ENCODE peak calls at places on chromosomes 4 and X, in seven cellular contexts. R, L, S, X, J, Q and G are unnamed samples.

GRCh38 chr4:123162859-123163258 is 233.7 kb upstream of the SPRY1 start:
- DNase-seq in R (no peak), L (no peak), S (no peak), X (no peak), J (no peak), Q (no peak), G (no peak)

GRCh38 chr4:166252487-166253402 is 379.7 kb downstream of the TLL1 start:
- DNase-seq in R (no peak), L (peak), S (no peak), X (peak), J (no peak), Q (peak), G (no peak)

GRCh38 chr4:149997881-149998421 is 80.3 kb upstream of the DCLK2 start:
- DNase-seq in R (no peak), L (no peak), S (no peak), X (peak), J (no peak), Q (peak), G (no peak)

GRCh38 chrX:41265615-41266014 is 68.3 kb upstream of the DDX3X start:
- DNase-seq in R (peak), L (peak), S (peak), X (no peak), J (no peak), Q (no peak), G (peak)

GRCh38 chr4:15400911-15401671 is 26.7 kb upstream of the C1QTNF7 start:
- DNase-seq in R (peak), L (peak), S (peak), X (peak), J (no peak), Q (peak), G (peak)

GRCh38 chr4:54779797-54780196 is 122.0 kb downstream of the KIT start:
- DNase-seq in R (no peak), L (no peak), S (no peak), X (no peak), J (no peak), Q (no peak), G (no peak)

GRCh38 chrX:1281511-1281910 is 12.9 kb downstream of the CSF2RA start:
- DNase-seq in R (no peak), L (no peak), S (no peak), X (peak), J (no peak), Q (peak), G (no peak)

GRCh38 chr4:5893013-5893580 is at the start of gene CRMP1:
- DNase-seq in R (no peak), L (no peak), S (no peak), X (no peak), J (no peak), Q (no peak), G (no peak)

GRCh38 chr4:24792552-24792951 is 2.8 kb upstream of the SOD3 start:
- DNase-seq in R (no peak), L (no peak), S (no peak), X (no peak), J (no peak), Q (no peak), G (no peak)

GRCh38 chr4:171203425-171203824 is 609.8 kb upstream of the GALNTL6 start:
- DNase-seq in R (no peak), L (no peak), S (no peak), X (peak), J (no peak), Q (peak), G (no peak)

GRCh38 chr4:2289955-2290333 is 28.0 kb upstream of the MXD4 start:
- DNase-seq in R (peak), L (no peak), S (no peak), X (no peak), J (peak), Q (no peak), G (no peak)

GRCh38 chrX:135275973-135276372 is 24.1 kb downstream of the ETDA start:
- DNase-seq in R (no peak), L (no peak), S (no peak), X (no peak), J (no peak), Q (no peak), G (no peak)

GRCh38 chr4:128980816-128981326 is 112.5 kb downstream of the SCLT1 start:
- DNase-seq in R (no peak), L (no peak), S (no peak), X (no peak), J (no peak), Q (no peak), G (no peak)

GRCh38 chr4:14827111-14827510 is 175.2 kb upstream of the CPEB2 start:
- DNase-seq in R (no peak), L (peak), S (no peak), X (no peak), J (no peak), Q (no peak), G (no peak)

GRCh38 chrX:52979993-52980392 is 21.7 kb upstream of the FAM156A start:
- DNase-seq in R (peak), L (no peak), S (no peak), X (no peak), J (no peak), Q (no peak), G (no peak)

GRCh38 chr4:82371398-82371972 is 2.3 kb downstream of the HNRNPD start:
- DNase-seq in R (no peak), L (peak), S (no peak), X (peak), J (no peak), Q (peak), G (no peak)
- H3K27ac ChIP-seq in R (peak), L (peak), S (no peak), X (peak), J (no peak), Q (no peak), G (no peak)

GRCh38 chr4:77153016-77153415 is 4.0 kb upstream of the CCNG2 start:
- DNase-seq in R (no peak), L (no peak), S (no peak), X (no peak), J (no peak), Q (no peak), G (no peak)

GRCh38 chr4:77155631-77156345 is 1.2 kb upstream of the CCNG2 start:
- DNase-seq in R (no peak), L (no peak), S (no peak), X (no peak), J (no peak), Q (no peak), G (no peak)

GRCh38 chr4:77156533-77156911 is 485 bp upstream of the CCNG2 start:
- DNase-seq in R (peak), L (peak), S (peak), X (peak), J (peak), Q (peak), G (peak)

GRCh38 chr4:77154074-77154473 is 2.9 kb upstream of the CCNG2 start:
- DNase-seq in R (no peak), L (no peak), S (no peak), X (peak), J (no peak), Q (no peak), G (no peak)

GRCh38 chr4:77154761-77155499 is 2.1 kb upstream of the CCNG2 start:
- DNase-seq in R (no peak), L (no peak), S (no peak), X (no peak), J (no peak), Q (no peak), G (no peak)
- H3K4me3 ChIP-seq in R (no peak), L (no peak), S (no peak), X (no peak), J (no peak), Q (no peak), G (no peak)

GRCh38 chrX:107448625-107449468 is 605 bp upstream of the FRMPD3 start:
- DNase-seq in R (no peak), L (no peak), S (no peak), X (no peak), J (no peak), Q (peak), G (no peak)
- TF ChIP-seq CTCF in R (no peak), L (no peak), S (no peak), X (peak), J (no peak), Q (peak), G (no peak)

GRCh38 chr4:17578482-17578891 is 1.5 kb downstream of the LAP3 start:
- DNase-seq in R (no peak), L (peak), S (no peak), X (no peak), J (no peak), Q (peak), G (no peak)
- H3K27ac ChIP-seq in R (peak), L (peak), S (peak), X (peak), J (peak), Q (no peak), G (no peak)